ENCODE peak calls at places on chromosomes 16 and 17, in seven cellular contexts. M is GM10248, Q is glutamatergic neuron, D is H9, Z is HL-60, H is transverse colon, J is endothelial cell. V is an unnamed sample.

GRCh38 chr17:77892469-77893143 is 65.9 kb upstream of the TNRC6C start:
- DNase-seq in M (no peak), Q (peak), D (peak), Z (no peak), H (no peak), J (peak), V (no peak)

GRCh38 chr17:48026503-48027321 is 10.9 kb downstream of the COPZ2 start:
- DNase-seq in M (peak), Q (peak), D (peak), Z (peak), H (peak), J (peak), V (no peak)

GRCh38 chr17:82592751-82593589 is 55.3 kb downstream of the WDR45B start:
- DNase-seq in M (no peak), Q (peak), D (peak), Z (peak), H (peak), J (peak), V (no peak)

GRCh38 chr16:27844826-27845225 is 218.7 kb downstream of the GSG1L start:
- DNase-seq in M (no peak), Q (no peak), D (peak), Z (no peak), H (no peak), J (no peak), V (no peak)

GRCh38 chr17:29909604-29910003 is 20.4 kb downstream of the SSH2 start:
- DNase-seq in M (no peak), Q (no peak), D (no peak), Z (no peak), H (no peak), J (no peak), V (no peak)

GRCh38 chr17:33057564-33057963 is 65.9 kb downstream of the SPACA3 start:
- DNase-seq in M (no peak), Q (no peak), D (no peak), Z (no peak), H (no peak), J (no peak), V (no peak)

GRCh38 chr17:17363638-17364337 is 60.6 kb downstream of the NT5M start:
- DNase-seq in M (no peak), Q (peak), D (peak), Z (no peak), H (peak), J (no peak), V (no peak)

GRCh38 chr16:87531418-87531817 is 38.6 kb upstream of the ZCCHC14 start:
- DNase-seq in M (no peak), Q (no peak), D (no peak), Z (no peak), H (no peak), J (no peak), V (no peak)

GRCh38 chr17:75130059-75130631 is 1.4 kb downstream of the NT5C start:
- DNase-seq in M (no peak), Q (no peak), D (no peak), Z (no peak), H (no peak), J (no peak), V (no peak)

GRCh38 chr17:44522883-44523671 is 19.9 kb upstream of the GPATCH8 start:
- DNase-seq in M (peak), Q (peak), D (peak), Z (peak), H (peak), J (peak), V (no peak)

GRCh38 chr16:56610017-56610608 is 1.7 kb downstream of the MT2A start:
- DNase-seq in M (no peak), Q (no peak), D (no peak), Z (peak), H (peak), J (no peak), V (no peak)

GRCh38 chr17:3827124-3827773 is 18.8 kb downstream of the NCBP3 start:
- DNase-seq in M (peak), Q (peak), D (peak), Z (peak), H (peak), J (peak), V (peak)

GRCh38 chr16:23757937-23758619 is 3.3 kb downstream of the CHP2 start:
- DNase-seq in M (no peak), Q (no peak), D (no peak), Z (no peak), H (no peak), J (no peak), V (no peak)

GRCh38 chr16:3046506-3047386 is at the start of gene MMP25:
- DNase-seq in M (peak), Q (no peak), D (no peak), Z (no peak), H (no peak), J (no peak), V (no peak)

GRCh38 chr16:4373909-4374742 is 2.5 kb downstream of the VASN start:
- DNase-seq in M (no peak), Q (no peak), D (peak), Z (no peak), H (peak), J (peak), V (peak)

GRCh38 chr17:59620518-59621259 is 994 bp downstream of the CLTC start:
- DNase-seq in M (peak), Q (peak), D (peak), Z (peak), H (peak), J (peak), V (no peak)

GRCh38 chr17:81018044-81018802 is 16.7 kb upstream of the BAIAP2 start:
- DNase-seq in M (no peak), Q (no peak), D (no peak), Z (peak), H (peak), J (no peak), V (no peak)

DNA sequence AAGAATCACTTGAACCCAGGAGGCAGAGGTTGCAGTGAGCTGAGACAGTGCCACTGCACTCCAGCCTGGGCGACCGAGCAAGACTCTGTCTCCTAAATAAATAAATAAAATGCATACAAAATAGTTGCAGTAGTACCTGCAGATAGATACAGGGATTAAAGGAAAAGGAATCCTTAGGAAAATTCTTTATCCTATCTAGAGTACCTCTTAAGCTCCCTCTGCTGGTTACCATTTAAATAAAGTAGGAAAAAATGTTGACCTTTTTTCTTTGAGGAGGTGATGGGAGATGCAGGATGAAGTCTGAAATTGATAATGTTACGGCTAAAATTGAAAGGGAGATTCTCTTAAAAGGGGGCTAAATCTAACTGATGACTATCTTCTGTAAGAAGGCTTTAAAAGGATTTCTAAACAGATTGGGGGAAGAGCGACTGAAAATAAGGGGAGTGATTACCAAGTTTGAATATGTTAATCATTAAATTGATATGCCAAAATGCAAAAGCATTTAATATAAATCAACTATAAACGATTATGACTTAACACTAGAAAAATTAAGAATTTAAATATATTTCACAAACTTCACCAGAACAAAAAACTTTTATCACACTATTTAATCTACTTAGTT is 29.4 kb downstream of the C16orf87 start:
- DNase-seq in M (no peak), Q (no peak), D (no peak), Z (no peak), H (no peak), J (no peak), V (no peak)
- TF ChIP-seq CTCF in M (no peak), Q (peak), D (peak), Z (peak), H (peak), J (peak), V (peak)

GRCh38 chr17:76420356-76421053 is 32.4 kb downstream of the UBE2O start:
- DNase-seq in M (no peak), Q (no peak), D (no peak), Z (no peak), H (no peak), J (no peak), V (no peak)
- TF ChIP-seq CTCF in M (no peak), Q (no peak), D (no peak), Z (no peak), H (no peak), J (no peak), V (no peak)

DNA sequence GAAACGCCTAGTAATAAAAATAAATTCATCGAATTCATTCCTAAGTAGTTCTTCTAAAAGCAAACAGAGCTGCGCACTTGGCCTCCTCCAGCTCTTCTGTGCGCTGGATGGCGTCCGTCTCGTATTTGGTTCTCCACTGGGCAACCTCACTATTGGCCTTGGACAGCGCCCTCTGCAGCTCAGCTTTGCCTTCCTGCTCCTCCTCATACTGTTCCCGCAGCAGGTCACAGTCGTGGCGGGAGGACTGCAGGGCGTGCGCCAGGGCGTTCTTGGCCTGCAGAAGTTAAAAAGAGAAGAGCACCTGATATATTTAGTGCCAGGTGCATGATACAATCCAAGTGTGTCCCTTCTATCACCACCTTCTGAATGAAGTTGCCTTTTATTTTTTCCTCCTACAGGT is 21.8 kb downstream of the MYH3 start:
- DNase-seq in M (no peak), Q (no peak), D (peak), Z (no peak), H (no peak), J (no peak), V (no peak)
- TF ChIP-seq CTCF in M (no peak), Q (no peak), D (peak), Z (no peak), H (no peak), J (no peak), V (no peak)

DNA sequence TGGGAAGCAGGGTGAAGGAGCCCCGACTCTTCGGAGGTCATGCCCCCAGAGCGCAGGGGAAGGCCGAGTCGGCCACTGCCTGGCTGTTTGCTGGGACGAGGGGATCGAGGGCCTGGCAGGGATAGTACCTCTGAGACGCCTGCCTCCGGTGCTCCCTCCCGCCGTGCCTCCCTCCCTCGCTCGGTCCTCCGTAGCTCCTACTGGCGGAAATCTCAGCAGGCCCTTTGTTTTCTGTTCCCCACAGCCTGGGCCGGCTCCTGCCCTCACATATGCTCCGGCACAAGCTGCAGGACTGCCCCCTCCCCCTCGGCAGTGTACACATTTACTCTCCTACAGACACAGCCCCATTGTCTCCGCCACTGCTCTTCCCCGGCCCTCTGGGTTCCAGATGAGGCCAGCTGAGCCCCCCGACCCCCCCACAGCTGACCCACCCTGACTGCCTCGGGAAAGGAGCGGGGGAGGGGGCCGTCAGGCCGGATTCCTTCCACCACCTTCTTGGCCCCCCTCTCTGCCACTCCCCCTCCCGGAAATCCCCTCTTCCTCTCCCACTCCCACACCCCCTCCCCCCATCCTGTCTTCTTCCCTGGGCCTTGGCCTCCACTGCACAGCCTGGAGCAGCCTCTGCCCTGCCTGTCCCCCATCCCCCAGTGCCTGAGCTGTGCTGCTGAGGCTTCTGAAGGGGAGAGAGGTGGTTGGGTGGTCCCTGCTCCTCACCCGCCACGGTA is 1.4 kb downstream of the TRAF4 start:
- DNase-seq in M (no peak), Q (peak), D (peak), Z (no peak), H (peak), J (peak), V (peak)
- TF ChIP-seq CTCF in M (no peak), Q (no peak), D (no peak), Z (no peak), H (no peak), J (no peak), V (no peak)

DNA sequence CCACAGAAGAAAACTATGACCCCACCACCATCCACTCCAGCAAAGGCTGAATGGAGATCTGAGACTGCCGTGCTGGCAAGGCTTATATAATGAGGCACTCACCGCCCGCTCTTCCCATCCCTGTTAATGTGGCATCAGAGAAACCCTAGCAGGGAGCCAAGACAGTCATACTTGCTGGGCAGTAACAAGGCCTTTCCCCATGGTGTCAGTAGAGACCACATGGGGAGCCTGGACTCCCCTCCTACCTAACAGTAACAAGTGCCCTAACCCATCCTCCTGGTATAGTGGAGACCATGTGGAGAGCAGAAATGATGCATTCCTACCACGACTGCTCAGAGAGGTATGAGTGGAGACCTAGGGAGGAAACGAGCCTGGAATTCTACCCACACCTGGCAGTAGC is 235.2 kb downstream of the C16orf78 start:
- DNase-seq in M (no peak), Q (no peak), D (peak), Z (no peak), H (no peak), J (no peak), V (no peak)
- TF ChIP-seq CTCF in M (peak), Q (no peak), D (peak), Z (no peak), H (no peak), J (no peak), V (no peak)

GRCh38 chr16:63720848-63721247 is 1401.0 kb downstream of the CDH11 start:
- DNase-seq in M (no peak), Q (no peak), D (no peak), Z (no peak), H (no peak), J (no peak), V (no peak)
- TF ChIP-seq CTCF in M (no peak), Q (no peak), D (peak), Z (no peak), H (no peak), J (no peak), V (no peak)

GRCh38 chr17:70622382-70623260 is 453.3 kb downstream of the KCNJ2 start:
- DNase-seq in M (peak), Q (peak), D (peak), Z (peak), H (peak), J (peak), V (peak)
- TF ChIP-seq CTCF in M (peak), Q (peak), D (peak), Z (no peak), H (peak), J (peak), V (peak)

V was measured in mesothelial cell of epicardium.